ENCODE peak calls at places on chromosomes 1 and 21, in four cellular contexts. Y, X, W and F are unnamed samples.

GRCh38 chr1:89697397-89697796 is 64.5 kb downstream of the LRRC8C start:
- DNase-seq in W (no peak), X (no peak), Y (no peak), F (no peak)

GRCh38 chr1:16521288-16521583 is 7.2 kb upstream of the RNU1-1 start:
- DNase-seq in Y (no peak), W (no peak), X (no peak), F (no peak)

GRCh38 chr1:115098979-115099692 is 9.8 kb upstream of the TSPAN2 start:
- DNase-seq in W (peak; percentile 66), Y (no peak), X (peak; percentile 49), F (peak; percentile 80)

GRCh38 chr1:170670751-170671628 is 7.1 kb downstream of the PRRX1 start:
- DNase-seq in W (peak; percentile 61), Y (peak; percentile 50), X (peak; percentile 70), F (peak; percentile 70)

GRCh38 chr1:159239551-159240220 is 35.0 kb downstream of the ACKR1 start:
- DNase-seq in Y (peak; percentile 55), X (no peak), W (no peak), F (no peak)

GRCh38 chr1:160101717-160102522 is 3.5 kb upstream of the IGSF8 start:
- DNase-seq in X (no peak), Y (no peak), W (no peak), F (no peak)

GRCh38 chr1:8285103-8285502 is 32.8 kb upstream of the SLC45A1 start:
- DNase-seq in X (no peak), Y (no peak), W (no peak), F (peak; percentile 79)

GRCh38 chr1:235077571-235078479 is 50.8 kb downstream of the TOMM20 start:
- DNase-seq in W (peak; percentile 57), X (peak; percentile 48), Y (peak; percentile 65), F (no peak)

GRCh38 chr1:7278045-7278444 is 492.8 kb downstream of the CAMTA1 start:
- DNase-seq in W (no peak), Y (no peak), X (no peak), F (peak; percentile 64)

GRCh38 chr1:156598125-156598524 is 3.2 kb downstream of the GPATCH4 start:
- DNase-seq in Y (no peak), X (no peak), W (no peak), F (no peak)

GRCh38 chr1:27787895-27788294 is 14.9 kb downstream of the STX12 start:
- DNase-seq in Y (no peak), W (no peak), X (peak; percentile 64), F (no peak)

GRCh38 chr1:30250338-30251022 is 472.9 kb downstream of the MATN1 start:
- DNase-seq in W (no peak), Y (no peak), X (no peak), F (no peak)

GRCh38 chr1:31414692-31415370 is 1.8 kb downstream of the SERINC2 start:
- DNase-seq in W (no peak), X (peak; percentile 33), Y (no peak), F (peak; percentile 45)

GRCh38 chr1:9626201-9626608 is 25.3 kb upstream of the PIK3CD start:
- DNase-seq in Y (peak; percentile 80), W (peak; percentile 47), X (no peak), F (peak; percentile 19)

GRCh38 chr1:240134596-240134995 is 42.9 kb downstream of the FMN2 start:
- DNase-seq in X (peak; percentile 12), Y (no peak), W (no peak), F (no peak)

GRCh38 chr21:38659936-38660332 is 145.8 kb upstream of the ETS2 start:
- DNase-seq in Y (no peak), W (no peak), X (no peak), F (no peak)

GRCh38 chr1:96306809-96307208 is 414.8 kb upstream of the PTBP2 start:
- DNase-seq in Y (no peak), W (no peak), X (peak; percentile 81), F (no peak)

GRCh38 chr1:169309178-169310166 is 58.1 kb downstream of the NME7 start:
- DNase-seq in Y (peak; percentile 28), W (no peak), X (no peak), F (no peak)

GRCh38 chr1:230058619-230059018 is 8.4 kb upstream of the GALNT2 start:
- DNase-seq in Y (no peak), X (no peak), W (no peak), F (no peak)

GRCh38 chr1:199335496-199335895 is 692.0 kb upstream of the NR5A2 start:
- DNase-seq in W (no peak), Y (no peak), X (peak; percentile 11), F (no peak)